ENCODE peak calls at places on chromosomes 11 and 22, in seven cellular contexts. One of them, this sample, is unnamed.

GRCh38 chr11:118914178-118914918 is 11.4 kb downstream of the BCL9L start:
- DNase-seq in PC-9: peak
- DNase-seq in A549: no peak
- DNase-seq in IMR-90: no peak
- DNase-seq in kidney: peak
- DNase-seq in AG04449: no peak
- DNase-seq in CD4-positive, alpha-beta T cell: peak
- DNase-seq in this sample: peak

GRCh38 chr11:315051-315481 is 1.2 kb downstream of the IFITM1 start:
- DNase-seq in PC-9: no peak
- DNase-seq in A549: no peak
- DNase-seq in IMR-90: no peak
- DNase-seq in kidney: peak
- DNase-seq in AG04449: no peak
- DNase-seq in CD4-positive, alpha-beta T cell: no peak
- DNase-seq in this sample: no peak

GRCh38 chr11:44497995-44498394 is 67.5 kb upstream of the CD82 start:
- DNase-seq in PC-9: no peak
- DNase-seq in A549: no peak
- DNase-seq in IMR-90: no peak
- DNase-seq in kidney: no peak
- DNase-seq in AG04449: no peak
- DNase-seq in CD4-positive, alpha-beta T cell: no peak
- DNase-seq in this sample: no peak

GRCh38 chr11:98965775-98966174 is 55.0 kb upstream of the CNTN5 start:
- DNase-seq in PC-9: no peak
- DNase-seq in A549: no peak
- DNase-seq in IMR-90: no peak
- DNase-seq in kidney: no peak
- DNase-seq in AG04449: no peak
- DNase-seq in CD4-positive, alpha-beta T cell: no peak
- DNase-seq in this sample: no peak

GRCh38 chr11:128467610-128468041 is 119.7 kb downstream of the ETS1 start:
- DNase-seq in PC-9: peak
- DNase-seq in A549: peak
- DNase-seq in IMR-90: peak
- DNase-seq in kidney: peak
- DNase-seq in AG04449: peak
- DNase-seq in CD4-positive, alpha-beta T cell: no peak
- DNase-seq in this sample: peak

GRCh38 chr22:31911565-31912401 is 32.6 kb upstream of the YWHAH start:
- DNase-seq in PC-9: no peak
- DNase-seq in A549: no peak
- DNase-seq in IMR-90: peak
- DNase-seq in kidney: peak
- DNase-seq in AG04449: no peak
- DNase-seq in CD4-positive, alpha-beta T cell: no peak
- DNase-seq in this sample: peak

GRCh38 chr11:35338928-35339327 is 80.4 kb downstream of the SLC1A2 start:
- DNase-seq in PC-9: no peak
- DNase-seq in A549: no peak
- DNase-seq in IMR-90: peak
- DNase-seq in kidney: no peak
- DNase-seq in AG04449: no peak
- DNase-seq in CD4-positive, alpha-beta T cell: no peak
- DNase-seq in this sample: no peak

GRCh38 chr22:20027966-20028854 is 7.3 kb downstream of the TANGO2 start:
- DNase-seq in PC-9: no peak
- DNase-seq in A549: no peak
- DNase-seq in IMR-90: no peak
- DNase-seq in kidney: peak
- DNase-seq in AG04449: no peak
- DNase-seq in CD4-positive, alpha-beta T cell: no peak
- DNase-seq in this sample: peak

GRCh38 chr11:24779791-24780190 is 282.9 kb downstream of the LUZP2 start:
- DNase-seq in PC-9: no peak
- DNase-seq in A549: no peak
- DNase-seq in IMR-90: no peak
- DNase-seq in kidney: no peak
- DNase-seq in AG04449: no peak
- DNase-seq in CD4-positive, alpha-beta T cell: no peak
- DNase-seq in this sample: peak
- TF ChIP-seq CTCF in PC-9: no peak
- TF ChIP-seq CTCF in A549: no peak
- TF ChIP-seq CTCF in IMR-90: peak
- TF ChIP-seq CTCF in kidney: no peak
- TF ChIP-seq CTCF in AG04449: no peak
- TF ChIP-seq CTCF in CD4-positive, alpha-beta T cell: no peak
- TF ChIP-seq CTCF in this sample: no peak

DNA sequence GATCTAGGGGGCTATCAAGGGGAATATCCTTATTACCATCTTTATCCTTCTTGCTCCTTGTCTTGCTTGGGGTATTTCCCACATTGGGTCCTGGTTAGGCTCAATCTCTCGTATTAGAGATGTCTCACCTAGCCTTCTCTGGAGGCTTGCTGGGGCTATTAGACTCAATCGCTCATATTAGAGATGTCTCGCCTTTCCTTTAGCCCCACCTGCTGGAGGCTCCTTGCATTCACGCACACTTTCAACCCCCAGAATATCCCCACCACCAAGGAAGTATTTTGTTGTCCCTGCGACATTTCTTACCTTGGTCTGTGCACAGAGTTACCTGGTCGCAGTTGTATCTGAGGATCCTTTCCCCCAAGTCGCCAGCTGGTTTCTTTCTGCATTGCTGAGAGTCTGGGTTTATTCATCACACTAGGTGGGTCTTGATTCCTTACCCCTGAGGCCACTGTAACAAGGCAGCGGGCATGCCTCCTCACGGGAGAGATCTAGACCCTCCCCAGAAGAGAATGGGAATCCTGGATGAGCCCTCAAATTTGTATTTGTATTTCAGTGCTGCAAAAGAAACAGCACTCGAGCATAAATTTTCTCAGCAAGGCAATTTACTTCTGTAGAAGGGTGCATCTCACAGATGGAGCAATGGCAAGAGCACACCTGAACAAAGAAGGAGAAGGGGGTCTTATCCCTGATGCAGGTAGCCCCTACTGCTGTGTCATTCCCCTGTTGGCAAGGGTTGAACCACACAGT is 15.9 kb upstream of the HYLS1 start:
- DNase-seq in PC-9: no peak
- DNase-seq in A549: peak
- DNase-seq in IMR-90: peak
- DNase-seq in kidney: no peak
- DNase-seq in AG04449: no peak
- DNase-seq in CD4-positive, alpha-beta T cell: no peak
- DNase-seq in this sample: peak
- TF ChIP-seq CTCF in PC-9: peak
- TF ChIP-seq CTCF in A549: no peak
- TF ChIP-seq CTCF in IMR-90: peak
- TF ChIP-seq CTCF in kidney: peak
- TF ChIP-seq CTCF in AG04449: peak
- TF ChIP-seq CTCF in CD4-positive, alpha-beta T cell: no peak
- TF ChIP-seq CTCF in this sample: peak

GRCh38 chr11:102685769-102686168 is 19.8 kb downstream of the MMP27 start:
- DNase-seq in PC-9: no peak
- DNase-seq in A549: no peak
- DNase-seq in IMR-90: no peak
- DNase-seq in kidney: no peak
- DNase-seq in AG04449: no peak
- DNase-seq in CD4-positive, alpha-beta T cell: no peak
- DNase-seq in this sample: no peak

GRCh38 chr11:102678022-102678421 is 27.5 kb downstream of the MMP27 start:
- DNase-seq in PC-9: no peak
- DNase-seq in A549: no peak
- DNase-seq in IMR-90: no peak
- DNase-seq in kidney: no peak
- DNase-seq in AG04449: no peak
- DNase-seq in CD4-positive, alpha-beta T cell: no peak
- DNase-seq in this sample: no peak

GRCh38 chr11:102680945-102681344 is 24.6 kb downstream of the MMP27 start:
- DNase-seq in PC-9: no peak
- DNase-seq in A549: no peak
- DNase-seq in IMR-90: no peak
- DNase-seq in kidney: no peak
- DNase-seq in AG04449: no peak
- DNase-seq in CD4-positive, alpha-beta T cell: no peak
- DNase-seq in this sample: peak

GRCh38 chr11:102685311-102685710 is 20.3 kb downstream of the MMP27 start:
- DNase-seq in PC-9: no peak
- DNase-seq in A549: no peak
- DNase-seq in IMR-90: no peak
- DNase-seq in kidney: no peak
- DNase-seq in AG04449: no peak
- DNase-seq in CD4-positive, alpha-beta T cell: no peak
- DNase-seq in this sample: no peak

GRCh38 chr11:102683277-102683676 is 22.3 kb downstream of the MMP27 start:
- DNase-seq in PC-9: no peak
- DNase-seq in A549: no peak
- DNase-seq in IMR-90: no peak
- DNase-seq in kidney: no peak
- DNase-seq in AG04449: no peak
- DNase-seq in CD4-positive, alpha-beta T cell: no peak
- DNase-seq in this sample: no peak
- TF ChIP-seq CTCF in PC-9: no peak
- TF ChIP-seq CTCF in A549: no peak
- TF ChIP-seq CTCF in IMR-90: no peak
- TF ChIP-seq CTCF in kidney: no peak
- TF ChIP-seq CTCF in AG04449: no peak
- TF ChIP-seq CTCF in CD4-positive, alpha-beta T cell: no peak
- TF ChIP-seq CTCF in this sample: no peak

DNA sequence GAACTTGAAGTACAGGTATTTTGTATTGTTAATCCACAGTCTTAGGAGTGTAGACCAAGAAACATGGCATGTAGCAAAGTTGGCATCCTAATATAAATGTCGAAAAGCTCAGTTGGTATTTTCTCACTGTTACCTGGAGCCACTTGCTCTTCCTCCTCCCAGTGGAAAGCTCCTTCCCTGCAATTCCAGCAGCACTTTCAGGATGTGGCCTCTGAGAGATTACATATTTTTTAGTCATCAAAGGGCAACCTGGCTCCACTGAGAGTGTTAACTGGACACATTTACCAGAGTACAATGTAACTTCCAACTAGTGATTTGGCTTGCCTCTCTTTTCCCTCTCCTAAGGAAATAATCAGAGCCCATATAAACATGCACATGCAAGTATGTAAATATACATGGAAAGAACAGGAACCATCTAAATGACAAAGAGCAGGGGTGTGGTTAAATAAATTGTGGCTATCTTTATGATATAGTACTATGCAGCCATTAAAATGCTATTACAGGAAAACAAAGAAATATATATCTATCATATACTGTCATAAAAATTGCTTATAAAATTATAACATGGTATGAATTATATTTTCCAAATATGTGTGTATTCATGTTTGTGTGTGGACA is 14.2 kb upstream of the EED start:
- DNase-seq in PC-9: no peak
- DNase-seq in A549: no peak
- DNase-seq in IMR-90: no peak
- DNase-seq in kidney: no peak
- DNase-seq in AG04449: no peak
- DNase-seq in CD4-positive, alpha-beta T cell: no peak
- DNase-seq in this sample: peak
- TF ChIP-seq CTCF in PC-9: no peak
- TF ChIP-seq CTCF in A549: no peak
- TF ChIP-seq CTCF in IMR-90: no peak
- TF ChIP-seq CTCF in kidney: no peak
- TF ChIP-seq CTCF in AG04449: no peak
- TF ChIP-seq CTCF in CD4-positive, alpha-beta T cell: no peak
- TF ChIP-seq CTCF in this sample: peak

DNA sequence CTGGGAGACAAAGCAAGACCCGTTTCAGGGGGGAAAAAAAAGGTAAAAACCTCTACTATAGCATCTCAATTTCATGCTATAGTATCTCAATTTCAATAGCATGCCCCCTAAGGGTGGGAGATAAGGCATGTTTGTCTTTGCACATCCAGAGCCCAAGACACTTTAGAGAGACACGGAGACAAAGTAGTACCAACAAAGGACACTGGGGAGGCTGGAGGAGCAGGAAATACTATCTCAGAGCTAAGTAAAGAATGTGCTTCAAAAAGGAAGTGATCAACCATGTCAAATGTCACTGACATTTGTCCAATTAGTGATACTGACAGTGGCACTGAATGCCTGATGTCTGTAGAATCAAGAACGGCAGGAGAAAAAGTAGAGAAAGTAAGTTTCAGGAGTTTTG is 68.6 kb downstream of the RRAS2 start:
- DNase-seq in PC-9: no peak
- DNase-seq in A549: no peak
- DNase-seq in IMR-90: no peak
- DNase-seq in kidney: no peak
- DNase-seq in AG04449: no peak
- DNase-seq in CD4-positive, alpha-beta T cell: no peak
- DNase-seq in this sample: no peak
- TF ChIP-seq CTCF in PC-9: no peak
- TF ChIP-seq CTCF in A549: no peak
- TF ChIP-seq CTCF in IMR-90: no peak
- TF ChIP-seq CTCF in kidney: no peak
- TF ChIP-seq CTCF in AG04449: no peak
- TF ChIP-seq CTCF in CD4-positive, alpha-beta T cell: no peak
- TF ChIP-seq CTCF in this sample: no peak

DNA sequence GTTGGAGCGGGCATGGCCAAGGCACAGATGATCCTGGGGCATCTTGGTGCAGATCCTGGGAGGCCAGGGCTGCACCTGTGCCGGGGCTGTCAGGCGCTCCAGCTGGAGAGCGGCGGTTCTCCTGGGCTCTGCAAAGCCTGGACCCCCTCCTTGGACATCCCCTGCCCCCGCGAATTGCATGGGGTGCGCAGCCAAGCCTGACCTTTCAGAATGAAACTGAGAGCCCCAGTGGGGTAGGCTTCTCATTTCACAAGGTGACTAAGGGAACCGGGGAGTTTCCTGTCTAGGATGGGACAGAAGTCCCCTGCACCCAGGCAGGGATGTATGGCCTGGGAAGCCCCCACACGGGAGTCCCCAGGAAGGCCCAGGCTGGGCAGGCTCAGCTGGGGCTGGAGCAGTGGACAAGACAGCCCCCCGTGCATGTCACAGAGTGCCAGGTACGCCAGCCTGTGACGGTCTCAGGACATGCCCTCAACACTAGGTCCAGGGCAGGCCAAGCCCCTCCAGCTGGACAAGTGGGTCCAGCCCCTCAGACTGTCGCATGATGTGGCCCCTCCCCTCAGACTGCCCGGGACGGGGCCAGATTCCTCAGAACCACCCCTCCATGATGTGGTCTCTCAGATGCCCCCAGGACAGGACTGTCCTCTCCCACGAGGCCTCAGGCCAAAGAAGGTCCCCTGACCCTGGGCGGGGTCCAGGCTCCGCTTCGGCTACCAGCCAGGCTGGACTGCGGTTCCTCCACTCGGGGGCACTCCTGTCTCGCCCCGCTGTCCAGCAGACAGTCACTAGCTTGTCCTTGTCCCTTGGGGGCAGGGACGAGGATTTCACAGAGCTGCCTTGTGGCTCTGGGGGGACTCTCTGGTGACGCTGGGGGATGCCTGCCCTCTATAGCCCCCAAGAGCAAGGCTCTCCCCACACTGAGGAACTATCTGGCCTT is 2.3 kb downstream of the LSP1 start:
- DNase-seq in PC-9: no peak
- DNase-seq in A549: no peak
- DNase-seq in IMR-90: no peak
- DNase-seq in kidney: peak
- DNase-seq in AG04449: no peak
- DNase-seq in CD4-positive, alpha-beta T cell: no peak
- DNase-seq in this sample: no peak
- TF ChIP-seq CTCF in PC-9: no peak
- TF ChIP-seq CTCF in A549: no peak
- TF ChIP-seq CTCF in IMR-90: no peak
- TF ChIP-seq CTCF in kidney: no peak
- TF ChIP-seq CTCF in AG04449: no peak
- TF ChIP-seq CTCF in CD4-positive, alpha-beta T cell: no peak
- TF ChIP-seq CTCF in this sample: no peak

GRCh38 chr22:17113600-17113999 is 7.6 kb downstream of the TMEM121B start:
- DNase-seq in PC-9: no peak
- DNase-seq in A549: no peak
- DNase-seq in IMR-90: no peak
- DNase-seq in kidney: no peak
- DNase-seq in AG04449: no peak
- DNase-seq in CD4-positive, alpha-beta T cell: no peak
- DNase-seq in this sample: no peak
- TF ChIP-seq CTCF in PC-9: no peak
- TF ChIP-seq CTCF in A549: no peak
- TF ChIP-seq CTCF in IMR-90: no peak
- TF ChIP-seq CTCF in kidney: no peak
- TF ChIP-seq CTCF in AG04449: no peak
- TF ChIP-seq CTCF in CD4-positive, alpha-beta T cell: no peak
- TF ChIP-seq CTCF in this sample: no peak

This sample was measured in cardiac fibroblast.